ENCODE peak calls at places on chromosome 5, in four cellular contexts. A is aorta, U is mucosa of descending colon, D is cardiac muscle cell. E is an unnamed sample. For H3K4me1, the result is how much of the 10 kb centered on the place peaks cover.

GRCh38 chr5:131081371-131081770 is 83.7 kb downstream of the HINT1 start:
- DNase-seq in D (no peak), A (no peak), U (no peak), E (no peak)

GRCh38 chr5:137899493-137899892 is 10.2 kb downstream of the PKD2L2 start:
- DNase-seq in A (no peak), U (no peak), D (no peak), E (no peak)

GRCh38 chr5:16245249-16245648 is 65.7 kb upstream of the MARCHF11 start:
- DNase-seq in A (no peak), D (no peak), U (no peak), E (no peak)

GRCh38 chr5:169765176-169765575 is 128.1 kb downstream of the DOCK2 start:
- DNase-seq in D (peak), U (no peak), A (no peak), E (no peak)

GRCh38 chr5:40409600-40409999 is 270.1 kb upstream of the PTGER4 start:
- DNase-seq in U (peak), D (no peak), A (no peak), E (no peak)

GRCh38 chr5:150912312-150912814 is 7.6 kb upstream of the ZNF300 start:
- DNase-seq in U (no peak), A (no peak), D (no peak), E (no peak)

GRCh38 chr5:141737485-141737884 is 55.5 kb upstream of the ARAP3 start:
- DNase-seq in U (no peak), A (no peak), D (no peak), E (no peak)

GRCh38 chr5:16625116-16625515 is 8.3 kb upstream of the RETREG1 start:
- DNase-seq in U (no peak), A (no peak), D (no peak), E (no peak)

GRCh38 chr5:169796731-169797130 is 159.7 kb downstream of the DOCK2 start:
- DNase-seq in A (no peak), U (no peak), D (no peak), E (no peak)

GRCh38 chr5:139394654-139395566 is at the start of gene PROB1:
- DNase-seq in A (peak), D (no peak), U (peak), E (peak)

GRCh38 chr5:65825388-65826328 is 100.7 kb upstream of the ERBIN start:
- DNase-seq in A (no peak), D (no peak), U (no peak), E (no peak)

GRCh38 chr5:65926893-65927292 is 518 bp downstream of the ERBIN start:
- DNase-seq in D (peak), A (no peak), U (no peak), E (no peak)

GRCh38 chr5:125005287-125005686 is 258.8 kb upstream of the ZNF608 start:
- DNase-seq in A (no peak), D (no peak), U (no peak), E (no peak)

GRCh38 chr5:107203231-107203630 is 467.5 kb downstream of the EFNA5 start:
- DNase-seq in A (no peak), U (no peak), D (no peak), E (no peak)

GRCh38 chr5:87020099-87020934 is 247.4 kb upstream of the RASA1 start:
- DNase-seq in U (no peak), A (peak), D (peak), E (peak)

GRCh38 chr5:1875843-1876671 is 6.7 kb downstream of the IRX4 start:
- DNase-seq in D (peak), U (no peak), A (no peak), E (no peak)

GRCh38 chr5:1013238-1013947 is 4.8 kb downstream of the NKD2 start:
- DNase-seq in A (peak), U (peak), D (no peak), E (no peak)

GRCh38 chr5:28313543-28314334 is 1275.4 kb upstream of the CDH9 start:
- DNase-seq in A (no peak), D (no peak), U (no peak), E (no peak)

GRCh38 chr5:74082504-74082903 is 456.5 kb downstream of the ARHGEF28 start:
- DNase-seq in U (no peak), A (no peak), D (no peak), E (no peak)

GRCh38 chr5:124782262-124782661 is 35.8 kb upstream of the ZNF608 start:
- DNase-seq in D (no peak), U (no peak), A (no peak), E (no peak)

GRCh38 chr5:9197881-9198260 is 348.0 kb downstream of the SEMA5A start:
- DNase-seq in A (no peak), U (no peak), D (no peak), E (no peak)

GRCh38 chr5:67677422-67677970 is 480.9 kb upstream of the CD180 start:
- DNase-seq in D (peak), U (no peak), A (no peak), E (no peak)

GRCh38 chr5:43422143-43422542 is 10.0 kb upstream of the CCL28 start:
- DNase-seq in U (no peak), D (no peak), A (no peak), E (no peak)

GRCh38 chr5:5882706-5883105 is 460.2 kb downstream of the ICE1 start:
- DNase-seq in D (no peak), A (no peak), U (no peak), E (no peak)

GRCh38 chr5:56422060-56422762 is 189.1 kb upstream of the ANKRD55 start:
- DNase-seq in U (no peak), D (no peak), A (no peak), E (no peak)

GRCh38 chr5:140182075-140182709 is 7.2 kb downstream of the CYSTM1 start:
- DNase-seq in A (no peak), D (no peak), U (no peak), E (no peak)

GRCh38 chr5:161306354-161306990 is 240.1 kb downstream of the GABRB2 start:
- DNase-seq in A (no peak), U (no peak), D (no peak), E (no peak)

GRCh38 chr5:127518319-127518621 is 830 bp downstream of the PRRC1 start:
- DNase-seq in D (no peak), A (no peak), U (no peak), E (no peak)

DNA sequence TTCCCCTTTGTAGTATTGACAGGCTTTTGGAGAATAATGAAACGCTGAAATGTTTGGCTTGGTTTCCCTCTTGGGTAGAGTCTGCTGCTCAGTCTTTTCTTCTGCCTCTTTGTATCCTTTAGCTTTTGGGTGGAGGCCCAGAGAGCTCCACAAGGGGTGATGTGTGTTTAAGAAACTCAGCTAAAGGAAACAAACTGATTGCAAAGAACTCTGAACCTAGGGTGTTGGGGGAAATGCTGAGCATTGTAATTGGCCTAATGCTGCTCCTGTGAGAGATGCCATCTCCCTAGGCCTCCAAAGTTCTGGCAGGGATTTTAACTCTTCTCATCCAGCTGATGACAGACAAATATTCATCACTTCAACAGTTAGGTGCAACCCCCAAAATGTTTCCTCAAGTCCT is 30.7 kb upstream of the ZSWIM6 start:
- DNase-seq in U (no peak), A (no peak), D (no peak), E (no peak)
- H3K4me1 ChIP-seq in U (under half), A (under half), D (under half), E (under half)

GRCh38 chr5:76155536-76155935 is 72.4 kb downstream of the SV2C start:
- DNase-seq in A (no peak), U (no peak), D (no peak), E (no peak)

GRCh38 chr5:76152161-76152560 is 69.0 kb downstream of the SV2C start:
- DNase-seq in D (no peak), A (no peak), U (no peak), E (no peak)

GRCh38 chr5:76153996-76154395 is 70.8 kb downstream of the SV2C start:
- DNase-seq in U (no peak), D (no peak), A (no peak), E (no peak)

GRCh38 chr5:76153271-76153670 is 70.1 kb downstream of the SV2C start:
- DNase-seq in A (no peak), D (no peak), U (no peak), E (no peak)
- H3K4me1 ChIP-seq in A (under half), D (under half), U (under half), E (under half)

DNA sequence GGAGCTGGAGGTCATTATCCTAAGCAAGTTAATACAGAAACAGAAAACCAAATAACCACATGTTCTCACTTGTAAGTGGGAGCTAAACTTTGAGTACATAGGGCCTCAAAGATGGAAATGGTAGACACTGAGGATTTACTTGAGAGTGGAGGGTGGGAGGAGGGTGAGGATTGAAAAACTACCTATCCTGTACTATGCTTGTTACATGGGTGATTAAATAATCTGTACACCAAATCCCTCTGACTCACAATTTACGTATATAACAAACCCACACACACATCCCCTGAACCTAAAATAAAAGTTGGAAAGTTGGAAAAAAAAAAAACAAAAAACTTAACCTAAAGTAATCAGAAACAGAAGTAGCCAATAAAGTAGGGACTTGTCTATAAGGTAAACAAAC is 48.8 kb upstream of the LARP1 start:
- DNase-seq in U (no peak), D (no peak), A (no peak), E (no peak)
- H3K4me1 ChIP-seq in U (under half), D (under half), A (under half), E (under half)

GRCh38 chr5:78588517-78588916 is 60.1 kb downstream of the LHFPL2 start:
- DNase-seq in U (no peak), A (no peak), D (no peak), E (no peak)
- H3K4me1 ChIP-seq in U (under half), A (under half), D (under half), E (under half)

DNA sequence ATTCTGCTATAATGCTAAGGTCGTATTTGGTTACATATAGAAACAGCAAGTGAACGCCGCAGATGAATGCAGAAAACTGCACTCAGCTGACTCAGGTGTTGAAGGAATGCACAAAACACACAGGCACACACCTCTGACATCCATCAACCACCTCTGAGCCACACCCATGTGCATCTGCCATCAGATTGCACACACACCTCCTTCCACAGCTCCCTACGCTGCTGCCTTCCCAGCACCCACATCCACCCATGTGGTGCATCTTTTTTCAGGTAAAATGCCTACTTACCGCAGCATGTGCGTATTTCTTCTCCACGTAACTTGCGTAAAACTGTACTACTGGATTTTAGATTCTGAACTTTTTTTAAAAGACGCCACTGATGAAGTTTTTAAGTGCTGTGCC is 7.1 kb downstream of the STK10 start:
- DNase-seq in U (no peak), D (no peak), A (peak), E (no peak)
- H3K4me1 ChIP-seq in U (under half), D (under half), A (under half), E (under half)

GRCh38 chr5:38305148-38305547 is 46.8 kb downstream of the EGFLAM start:
- DNase-seq in A (no peak), U (no peak), D (no peak), E (no peak)
- H3K4me1 ChIP-seq in A (under half), U (under half), D (under half), E (under half)

DNA sequence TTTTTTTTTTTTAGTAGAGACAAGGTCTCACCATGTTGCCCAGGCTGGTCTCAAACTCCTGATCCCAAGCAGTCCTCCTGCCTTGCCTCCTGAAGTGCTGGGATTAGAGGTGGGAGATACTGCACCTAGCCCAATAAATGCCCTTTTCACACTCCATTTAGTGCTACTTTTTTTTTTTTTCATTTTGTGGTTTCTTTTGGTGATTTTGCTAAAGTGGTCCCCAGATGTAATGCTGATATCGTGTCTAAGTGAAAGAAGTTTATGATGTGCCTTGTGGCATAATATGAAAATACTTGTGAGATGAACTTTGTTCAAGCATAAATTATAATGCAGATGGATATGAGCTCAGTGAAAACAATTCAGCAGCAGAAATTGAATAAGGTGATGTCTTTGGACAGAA is 227.4 kb downstream of the ARHGAP26 start:
- DNase-seq in D (no peak), A (no peak), U (no peak), E (no peak)
- H3K4me1 ChIP-seq in D (under half), A (under half), U (under half), E (under half)

GRCh38 chr5:38458174-38458573 is 98.3 kb downstream of the LIFR start:
- DNase-seq in D (no peak), U (no peak), A (no peak), E (no peak)
- H3K4me1 ChIP-seq in D (under half), U (under half), A (under half), E (under half)

GRCh38 chr5:148381906-148382305 is 1.9 kb upstream of the FBXO38 start:
- DNase-seq in D (no peak), A (no peak), U (no peak), E (no peak)

GRCh38 chr5:148384389-148384756 is 615 bp downstream of the FBXO38 start:
- DNase-seq in A (no peak), D (no peak), U (no peak), E (no peak)

GRCh38 chr5:148382961-148383360 is 797 bp upstream of the FBXO38 start:
- DNase-seq in D (no peak), A (no peak), U (no peak), E (no peak)

GRCh38 chr5:148385094-148385493 is 1.3 kb downstream of the FBXO38 start:
- DNase-seq in D (no peak), A (no peak), U (no peak), E (no peak)

GRCh38 chr5:148383564-148384388 is at the start of gene FBXO38:
- DNase-seq in U (peak), A (peak), D (peak), E (peak)
- H3K4me1 ChIP-seq in U (under half), A (under half), D (under half), E (under half)

E was measured in H9.